ENCODE peak calls at places on chromosomes 3 and 15, in nine cellular contexts. G is HepG2, T is A549, C is suprapubic skin, Y is breast epithelium, V is heart left ventricle, S is tibial nerve, K is body of pancreas, H is GM12891. R is an unnamed sample.

GRCh38 chr3:126711361-126711760 is 7.3 kb downstream of the CHCHD6 start:
- DNase-seq in G (no peak), T (no peak), C (no peak), Y (no peak), V (no peak), S (no peak), K (no peak), H (no peak), R (no peak)

GRCh38 chr3:27072943-27073725 is 296.0 kb downstream of the NEK10 start:
- DNase-seq in G (no peak), T (no peak), C (no peak), Y (no peak), V (no peak), S (no peak), K (no peak), H (no peak), R (no peak)

GRCh38 chr3:133490468-133491351 is 82.8 kb upstream of the CDV3 start:
- DNase-seq in G (no peak), T (no peak), C (no peak), Y (no peak), V (no peak), S (no peak), K (no peak), H (peak), R (no peak)

GRCh38 chr3:190083631-190084030 is 37.1 kb downstream of the P3H2 start:
- DNase-seq in G (no peak), T (no peak), C (no peak), Y (no peak), V (no peak), S (no peak), K (no peak), H (no peak), R (no peak)

GRCh38 chr15:36449084-36449661 is 130.3 kb upstream of the CDIN1 start:
- DNase-seq in G (no peak), T (peak), C (no peak), Y (no peak), V (no peak), S (no peak), K (no peak), H (no peak), R (no peak)

GRCh38 chr3:33664195-33664594 is 53.9 kb downstream of the CLASP2 start:
- DNase-seq in G (no peak), T (no peak), C (no peak), Y (no peak), V (no peak), S (no peak), K (no peak), H (no peak), R (no peak)

GRCh38 chr3:33915796-33916589 is 117.6 kb downstream of the PDCD6IP start:
- DNase-seq in G (peak), T (peak), C (no peak), Y (no peak), V (no peak), S (no peak), K (no peak), H (peak), R (peak)

GRCh38 chr15:35312355-35312754 is 227.3 kb upstream of the NANOGP8 start:
- DNase-seq in G (no peak), T (no peak), C (no peak), Y (no peak), V (no peak), S (no peak), K (no peak), H (no peak), R (no peak)

GRCh38 chr3:177284383-177284881 is 87.2 kb upstream of the TBL1XR1 start:
- DNase-seq in G (peak), T (peak), C (peak), Y (no peak), V (no peak), S (peak), K (no peak), H (no peak), R (peak)

GRCh38 chr15:85383470-85384148 is 3.2 kb downstream of the AKAP13 start:
- DNase-seq in G (no peak), T (no peak), C (no peak), Y (no peak), V (no peak), S (no peak), K (no peak), H (no peak), R (no peak)

GRCh38 chr3:38297537-38297936 is 15.4 kb downstream of the SLC22A14 start:
- DNase-seq in G (no peak), T (no peak), C (no peak), Y (no peak), V (no peak), S (no peak), K (no peak), H (no peak), R (no peak)

GRCh38 chr3:169215953-169216352 is 447.6 kb downstream of the MECOM start:
- DNase-seq in G (no peak), T (no peak), C (no peak), Y (no peak), V (no peak), S (no peak), K (no peak), H (no peak), R (no peak)

GRCh38 chr3:185702564-185703225 is 116.6 kb downstream of the SENP2 start:
- DNase-seq in G (no peak), T (no peak), C (no peak), Y (no peak), V (no peak), S (no peak), K (peak), H (no peak), R (no peak)

GRCh38 chr3:45134758-45135521 is 11.2 kb downstream of the CDCP1 start:
- DNase-seq in G (no peak), T (no peak), C (no peak), Y (no peak), V (no peak), S (no peak), K (no peak), H (no peak), R (no peak)

GRCh38 chr3:45204136-45204535 is 22.0 kb downstream of the TMEM158 start:
- DNase-seq in G (no peak), T (peak), C (no peak), Y (no peak), V (no peak), S (no peak), K (no peak), H (no peak), R (no peak)

GRCh38 chr15:20340331-20340811 is 201.2 kb downstream of the GOLGA6L6 start:
- DNase-seq in G (no peak), T (peak), C (peak), Y (peak), V (peak), S (no peak), K (peak), H (no peak), R (peak)

GRCh38 chr3:33645060-33645841 is 72.8 kb downstream of the CLASP2 start:
- DNase-seq in G (no peak), T (no peak), C (no peak), Y (no peak), V (no peak), S (no peak), K (no peak), H (no peak), R (peak)

GRCh38 chr3:59268170-59268569 is 218.3 kb upstream of the CFAP20DC start:
- DNase-seq in G (no peak), T (no peak), C (no peak), Y (no peak), V (no peak), S (no peak), K (no peak), H (no peak), R (no peak)

GRCh38 chr15:76553564-76553963 is 217.0 kb downstream of the ISL2 start:
- DNase-seq in G (no peak), T (no peak), C (no peak), Y (no peak), V (no peak), S (no peak), K (no peak), H (no peak), R (no peak)

GRCh38 chr3:157248590-157249425 is 88.9 kb upstream of the CCNL1 start:
- DNase-seq in G (peak), T (peak), C (no peak), Y (no peak), V (peak), S (no peak), K (peak), H (no peak), R (peak)

GRCh38 chr15:74442604-74443003 is 8.8 kb upstream of the SEMA7A start:
- DNase-seq in G (peak), T (no peak), C (peak), Y (no peak), V (no peak), S (no peak), K (no peak), H (no peak), R (no peak)

GRCh38 chr3:72738752-72739520 is 109.3 kb downstream of the SHQ1 start:
- DNase-seq in G (no peak), T (peak), C (no peak), Y (peak), V (peak), S (no peak), K (peak), H (peak), R (peak)

GRCh38 chr3:128488995-128489859 is 3.8 kb downstream of the GATA2 start:
- DNase-seq in G (peak), T (no peak), C (peak), Y (no peak), V (peak), S (no peak), K (peak), H (no peak), R (no peak)

GRCh38 chr3:155416500-155417118 is 123.1 kb upstream of the STRIT1 start:
- DNase-seq in G (no peak), T (peak), C (no peak), Y (no peak), V (no peak), S (no peak), K (no peak), H (no peak), R (no peak)
- TF ChIP-seq POLR2A in G (no peak), T (no peak), C (no peak), Y (no peak), V (no peak), S (no peak), K (no peak), H (no peak), R (no peak)

GRCh38 chr3:9825461-9826040 is 15.5 kb downstream of the TTLL3 start:
- DNase-seq in G (no peak), T (no peak), C (no peak), Y (no peak), V (no peak), S (no peak), K (no peak), H (no peak), R (no peak)
- TF ChIP-seq POLR2A in G (no peak), T (no peak), C (no peak), Y (no peak), V (no peak), S (no peak), K (no peak), H (no peak), R (no peak)

GRCh38 chr3:138444104-138444503 is 9.7 kb downstream of the ESYT3 start:
- DNase-seq in G (no peak), T (no peak), C (peak), Y (peak), V (no peak), S (no peak), K (no peak), H (no peak), R (no peak)

GRCh38 chr3:138442996-138443395 is 8.6 kb downstream of the ESYT3 start:
- DNase-seq in G (no peak), T (no peak), C (peak), Y (no peak), V (no peak), S (no peak), K (no peak), H (no peak), R (no peak)

GRCh38 chr3:138448631-138449030 is 14.2 kb downstream of the ESYT3 start:
- DNase-seq in G (no peak), T (no peak), C (peak), Y (no peak), V (no peak), S (no peak), K (no peak), H (no peak), R (no peak)

GRCh38 chr3:138442433-138442832 is 8.0 kb downstream of the ESYT3 start:
- DNase-seq in G (peak), T (peak), C (peak), Y (no peak), V (no peak), S (no peak), K (no peak), H (no peak), R (no peak)

GRCh38 chr3:138445654-138446053 is 11.2 kb downstream of the ESYT3 start:
- DNase-seq in G (no peak), T (no peak), C (no peak), Y (no peak), V (no peak), S (no peak), K (no peak), H (no peak), R (no peak)
- TF ChIP-seq POLR2A in G (no peak), T (no peak), C (no peak), Y (no peak), V (no peak), S (no peak), K (no peak), H (no peak), R (no peak)

GRCh38 chr3:146087121-146087520 is 73.9 kb downstream of the PLOD2 start:
- DNase-seq in G (no peak), T (no peak), C (no peak), Y (no peak), V (no peak), S (no peak), K (no peak), H (no peak), R (no peak)
- TF ChIP-seq POLR2A in G (no peak), T (no peak), C (no peak), Y (no peak), V (no peak), S (no peak), K (no peak), H (no peak), R (no peak)

GRCh38 chr15:25438601-25439455 is at the start of gene UBE3A:
- DNase-seq in G (peak), T (peak), C (peak), Y (peak), V (peak), S (peak), K (peak), H (peak), R (peak)
- TF ChIP-seq POLR2A in G (peak), T (peak), C (no peak), Y (no peak), V (no peak), S (peak), K (peak), H (peak), R (peak)

GRCh38 chr3:125644036-125645025 is 49.0 kb upstream of the OSBPL11 start:
- DNase-seq in G (peak), T (peak), C (peak), Y (no peak), V (no peak), S (peak), K (no peak), H (no peak), R (no peak)
- TF ChIP-seq POLR2A in G (no peak), T (no peak), C (no peak), Y (no peak), V (no peak), S (no peak), K (no peak), H (no peak), R (no peak)

GRCh38 chr3:168094580-168094876 is 1.2 kb downstream of the GOLIM4 start:
- DNase-seq in G (no peak), T (no peak), C (no peak), Y (no peak), V (peak), S (no peak), K (no peak), H (no peak), R (no peak)

GRCh38 chr3:168097381-168097780 is 1.7 kb upstream of the GOLIM4 start:
- DNase-seq in G (no peak), T (no peak), C (no peak), Y (no peak), V (no peak), S (no peak), K (no peak), H (no peak), R (no peak)

GRCh38 chr3:168095611-168096209 is at the start of gene GOLIM4:
- DNase-seq in G (peak), T (peak), C (peak), Y (peak), V (peak), S (peak), K (peak), H (peak), R (peak)

GRCh38 chr3:168094877-168095610 is 680 bp downstream of the GOLIM4 start:
- DNase-seq in G (peak), T (peak), C (peak), Y (peak), V (peak), S (peak), K (peak), H (peak), R (peak)

DNA sequence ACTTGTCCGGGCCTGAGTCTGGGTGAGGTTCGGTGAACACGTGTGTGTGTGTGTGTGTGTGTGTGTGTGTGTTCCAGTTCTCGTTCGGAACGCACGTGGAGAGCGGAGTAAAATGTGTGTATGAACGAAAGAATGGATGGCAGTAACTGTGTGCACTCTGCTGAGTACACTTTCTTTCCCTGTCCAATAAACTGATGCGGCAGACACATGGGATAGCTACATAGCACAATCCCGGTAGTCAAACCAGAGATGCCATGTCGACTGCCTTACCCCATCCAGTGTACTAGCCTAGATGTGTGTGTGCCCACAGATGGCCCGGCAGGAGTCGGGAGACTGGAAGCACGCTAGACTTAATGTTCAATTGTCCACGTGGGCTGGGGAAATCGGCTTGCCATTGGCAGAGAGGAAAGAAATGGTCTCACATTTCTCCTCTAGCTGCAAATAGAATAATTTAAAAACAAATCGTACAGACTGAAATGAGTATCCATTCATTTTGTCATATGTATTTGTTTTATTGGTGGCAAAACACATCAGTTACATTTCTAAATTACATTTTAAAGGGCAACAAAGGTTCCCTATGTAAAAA is 579 bp upstream of the GOLIM4 start:
- DNase-seq in G (peak), T (peak), C (peak), Y (no peak), V (peak), S (peak), K (peak), H (peak), R (peak)
- TF ChIP-seq POLR2A in G (peak), T (peak), C (no peak), Y (no peak), V (no peak), S (no peak), K (no peak), H (no peak), R (no peak)

GRCh38 chr3:146469206-146470017 is at the start of gene PLSCR2:
- DNase-seq in G (no peak), T (peak), C (peak), Y (peak), V (peak), S (peak), K (peak), H (peak), R (peak)
- TF ChIP-seq POLR2A in G (no peak), T (peak), C (no peak), Y (no peak), V (no peak), S (peak), K (peak), H (no peak), R (no peak)

GRCh38 chr15:64828985-64829384 is 3.5 kb upstream of the PIF1 start:
- DNase-seq in G (no peak), T (no peak), C (no peak), Y (no peak), V (no peak), S (no peak), K (no peak), H (no peak), R (no peak)

GRCh38 chr15:64825081-64825430 is 391 bp downstream of the PIF1 start:
- DNase-seq in G (no peak), T (no peak), C (no peak), Y (no peak), V (no peak), S (no peak), K (no peak), H (no peak), R (no peak)

GRCh38 chr15:64825431-64826294 is at the start of gene PIF1:
- DNase-seq in G (peak), T (peak), C (peak), Y (peak), V (peak), S (peak), K (peak), H (peak), R (peak)
- TF ChIP-seq POLR2A in G (peak), T (peak), C (no peak), Y (peak), V (peak), S (peak), K (peak), H (peak), R (peak)

GRCh38 chr3:9902372-9903237 is at the start of gene IL17RE:
- DNase-seq in G (peak), T (no peak), C (peak), Y (peak), V (no peak), S (no peak), K (peak), H (no peak), R (no peak)
- TF ChIP-seq POLR2A in G (peak), T (no peak), C (no peak), Y (no peak), V (no peak), S (no peak), K (peak), H (no peak), R (no peak)